ENCODE peak calls at places on chromosomes 2 and 18, in four cellular contexts. One of them, this sample, is unnamed.

GRCh38 chr2:241842620-241843211 is 16.0 kb downstream of the PDCD1 start:
- DNase-seq in kidney epithelial cell: no peak
- DNase-seq in body of pancreas: peak
- DNase-seq in CD8-positive, alpha-beta T cell: peak
- DNase-seq in this sample: peak

GRCh38 chr2:46414701-46415100 is 64.7 kb upstream of the TMEM247 start:
- DNase-seq in CD8-positive, alpha-beta T cell: no peak
- DNase-seq in body of pancreas: no peak
- DNase-seq in kidney epithelial cell: no peak
- DNase-seq in this sample: no peak

GRCh38 chr2:99217929-99218501 is 37.0 kb downstream of the MRPL30 start:
- DNase-seq in kidney epithelial cell: no peak
- DNase-seq in CD8-positive, alpha-beta T cell: no peak
- DNase-seq in body of pancreas: no peak
- DNase-seq in this sample: no peak

GRCh38 chr18:75226956-75227316 is 16.3 kb downstream of the TSHZ1 start:
- DNase-seq in body of pancreas: no peak
- DNase-seq in kidney epithelial cell: no peak
- DNase-seq in CD8-positive, alpha-beta T cell: no peak
- DNase-seq in this sample: no peak

GRCh38 chr2:132597166-132597565 is 72.8 kb downstream of the LYPD1 start:
- DNase-seq in kidney epithelial cell: no peak
- DNase-seq in CD8-positive, alpha-beta T cell: peak
- DNase-seq in body of pancreas: no peak
- DNase-seq in this sample: no peak

GRCh38 chr18:23106575-23106974 is 28.7 kb upstream of the CABLES1 start:
- DNase-seq in CD8-positive, alpha-beta T cell: no peak
- DNase-seq in kidney epithelial cell: peak
- DNase-seq in body of pancreas: no peak
- DNase-seq in this sample: no peak

GRCh38 chr2:211390506-211390905 is 834.1 kb downstream of the CPS1 start:
- DNase-seq in kidney epithelial cell: no peak
- DNase-seq in CD8-positive, alpha-beta T cell: no peak
- DNase-seq in body of pancreas: no peak
- DNase-seq in this sample: no peak

GRCh38 chr2:176072951-176073904 is 10.5 kb downstream of the EVX2 start:
- DNase-seq in kidney epithelial cell: no peak
- DNase-seq in body of pancreas: no peak
- DNase-seq in CD8-positive, alpha-beta T cell: no peak
- DNase-seq in this sample: no peak

GRCh38 chr2:60296219-60296955 is 257.1 kb downstream of the BCL11A start:
- DNase-seq in body of pancreas: no peak
- DNase-seq in CD8-positive, alpha-beta T cell: no peak
- DNase-seq in kidney epithelial cell: no peak
- DNase-seq in this sample: no peak

GRCh38 chr18:23835076-23835475 is 145.8 kb downstream of the LAMA3 start:
- DNase-seq in kidney epithelial cell: no peak
- DNase-seq in body of pancreas: no peak
- DNase-seq in CD8-positive, alpha-beta T cell: no peak
- DNase-seq in this sample: no peak

DNA sequence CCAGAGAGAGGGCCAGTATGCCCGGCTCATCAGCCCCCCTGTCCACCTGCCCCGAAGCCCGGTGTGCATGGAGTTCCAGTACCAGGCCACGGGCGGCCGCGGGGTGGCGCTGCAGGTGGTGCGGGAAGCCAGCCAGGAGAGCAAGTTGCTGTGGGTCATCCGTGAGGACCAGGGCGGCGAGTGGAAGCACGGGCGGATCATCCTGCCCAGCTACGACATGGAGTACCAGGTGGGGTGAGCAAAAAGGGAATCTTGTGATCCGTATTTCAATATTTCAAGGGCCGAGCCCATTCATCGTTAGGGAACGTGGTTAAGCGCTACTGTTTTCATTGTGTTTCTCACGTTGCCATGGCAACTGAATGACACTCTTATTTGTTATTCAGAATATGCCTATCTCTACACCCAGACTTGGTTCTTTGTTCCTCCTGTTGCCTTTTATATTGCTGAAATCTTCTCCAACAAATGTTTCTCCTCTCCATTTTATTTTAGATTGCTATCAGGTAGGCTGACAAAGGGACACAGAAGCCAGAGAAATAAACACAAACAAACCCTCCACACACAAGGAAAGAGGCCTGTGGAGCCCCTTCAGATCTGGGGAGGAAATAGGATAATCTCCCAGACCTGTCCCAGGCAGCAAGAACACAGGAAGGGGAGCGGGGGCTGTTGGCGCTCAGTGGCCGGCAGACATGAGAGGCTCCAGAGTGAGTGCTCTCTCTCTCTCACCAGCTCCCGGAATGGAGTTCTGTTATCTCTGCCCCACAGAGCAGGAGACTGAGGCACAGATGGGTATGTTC is 81.6 kb downstream of the NRP2 start:
- DNase-seq in body of pancreas: peak
- DNase-seq in kidney epithelial cell: no peak
- DNase-seq in CD8-positive, alpha-beta T cell: no peak
- DNase-seq in this sample: peak
- TF ChIP-seq CTCF in body of pancreas: no peak
- TF ChIP-seq CTCF in kidney epithelial cell: peak
- TF ChIP-seq CTCF in CD8-positive, alpha-beta T cell: no peak
- TF ChIP-seq CTCF in this sample: no peak

GRCh38 chr18:21632393-21632792 is 20.3 kb downstream of the SNRPD1 start:
- DNase-seq in kidney epithelial cell: no peak
- DNase-seq in body of pancreas: no peak
- DNase-seq in CD8-positive, alpha-beta T cell: no peak
- DNase-seq in this sample: no peak
- TF ChIP-seq CTCF in kidney epithelial cell: no peak
- TF ChIP-seq CTCF in body of pancreas: no peak
- TF ChIP-seq CTCF in CD8-positive, alpha-beta T cell: no peak
- TF ChIP-seq CTCF in this sample: no peak

GRCh38 chr2:86211033-86211795 is 12.0 kb downstream of the MRPL35 start:
- DNase-seq in body of pancreas: no peak
- DNase-seq in kidney epithelial cell: no peak
- DNase-seq in CD8-positive, alpha-beta T cell: no peak
- DNase-seq in this sample: no peak
- TF ChIP-seq CTCF in body of pancreas: no peak
- TF ChIP-seq CTCF in kidney epithelial cell: no peak
- TF ChIP-seq CTCF in CD8-positive, alpha-beta T cell: no peak
- TF ChIP-seq CTCF in this sample: no peak

GRCh38 chr2:115738138-115738537 is 1295.7 kb downstream of the DPP10 start:
- DNase-seq in kidney epithelial cell: no peak
- DNase-seq in CD8-positive, alpha-beta T cell: no peak
- DNase-seq in body of pancreas: no peak
- DNase-seq in this sample: no peak

GRCh38 chr2:115739574-115739973 is 1297.1 kb downstream of the DPP10 start:
- DNase-seq in kidney epithelial cell: no peak
- DNase-seq in body of pancreas: peak
- DNase-seq in CD8-positive, alpha-beta T cell: no peak
- DNase-seq in this sample: no peak
- TF ChIP-seq CTCF in kidney epithelial cell: peak
- TF ChIP-seq CTCF in body of pancreas: no peak
- TF ChIP-seq CTCF in CD8-positive, alpha-beta T cell: no peak
- TF ChIP-seq CTCF in this sample: no peak

DNA sequence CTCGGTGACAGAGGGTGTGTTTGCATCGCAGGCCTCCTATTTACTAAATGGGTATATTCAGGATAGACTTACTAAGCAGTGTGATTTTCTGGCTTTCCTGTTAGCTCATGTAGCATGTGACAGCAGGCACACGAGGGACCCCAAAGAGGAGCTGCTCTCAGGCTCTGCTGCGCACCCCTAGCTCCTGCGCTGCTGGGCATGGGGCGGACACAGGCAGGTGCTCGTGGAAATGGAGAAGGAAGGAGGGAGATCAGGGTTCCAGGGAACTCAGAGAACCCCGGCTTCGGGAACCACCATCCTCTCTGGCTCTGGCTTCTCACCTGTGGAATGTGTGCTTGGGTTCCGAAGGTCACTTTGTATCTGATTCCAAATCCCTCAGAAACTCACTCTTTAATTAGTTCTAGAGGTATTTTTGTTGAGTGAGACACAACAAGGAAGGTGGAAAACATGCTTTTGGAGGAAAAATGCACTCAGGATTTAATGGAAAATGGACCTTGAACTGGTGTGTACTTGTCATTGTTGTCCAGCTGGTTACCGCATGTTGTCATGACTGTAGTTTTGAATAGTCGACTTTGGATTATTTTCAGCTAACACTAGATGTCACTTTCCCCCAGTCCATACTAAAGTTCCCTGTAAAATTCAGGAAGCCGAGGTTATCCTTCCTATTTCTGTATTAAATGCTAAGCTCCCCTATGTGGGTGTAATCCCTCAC is 3.5 kb downstream of the SNTG2 start:
- DNase-seq in kidney epithelial cell: no peak
- DNase-seq in body of pancreas: no peak
- DNase-seq in CD8-positive, alpha-beta T cell: no peak
- DNase-seq in this sample: no peak
- TF ChIP-seq CTCF in kidney epithelial cell: peak
- TF ChIP-seq CTCF in body of pancreas: no peak
- TF ChIP-seq CTCF in CD8-positive, alpha-beta T cell: no peak
- TF ChIP-seq CTCF in this sample: no peak

DNA sequence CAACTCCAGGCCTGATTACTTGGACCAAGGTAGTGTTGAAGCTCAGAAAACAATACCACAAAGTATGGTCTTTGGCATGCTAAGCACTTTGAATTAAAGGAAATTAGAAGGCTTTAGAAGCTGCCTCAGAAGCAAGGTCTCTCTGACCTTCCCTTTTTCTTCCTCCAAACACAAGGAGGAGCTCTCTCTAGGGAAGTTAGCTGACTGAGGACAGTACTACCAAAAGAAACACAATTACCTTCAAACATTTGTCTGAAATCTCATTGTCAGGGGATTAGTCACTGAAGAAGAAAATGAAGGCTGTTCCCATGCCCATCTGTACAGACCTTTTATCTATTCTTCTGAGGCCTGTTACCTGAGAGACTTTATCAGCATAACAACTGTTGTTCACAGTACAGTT is 279.3 kb downstream of the CDH20 start:
- DNase-seq in kidney epithelial cell: no peak
- DNase-seq in body of pancreas: no peak
- DNase-seq in CD8-positive, alpha-beta T cell: no peak
- DNase-seq in this sample: no peak
- TF ChIP-seq CTCF in kidney epithelial cell: no peak
- TF ChIP-seq CTCF in body of pancreas: no peak
- TF ChIP-seq CTCF in CD8-positive, alpha-beta T cell: no peak
- TF ChIP-seq CTCF in this sample: no peak

GRCh38 chr18:903703-904102 is 968 bp upstream of the ADCYAP1 start:
- DNase-seq in body of pancreas: peak
- DNase-seq in CD8-positive, alpha-beta T cell: no peak
- DNase-seq in kidney epithelial cell: peak
- DNase-seq in this sample: peak

GRCh38 chr18:905948-906415 is 1.3 kb downstream of the ADCYAP1 start:
- DNase-seq in CD8-positive, alpha-beta T cell: no peak
- DNase-seq in body of pancreas: no peak
- DNase-seq in kidney epithelial cell: no peak
- DNase-seq in this sample: no peak

GRCh38 chr18:905307-905947 is 756 bp downstream of the ADCYAP1 start:
- DNase-seq in kidney epithelial cell: no peak
- DNase-seq in CD8-positive, alpha-beta T cell: no peak
- DNase-seq in body of pancreas: no peak
- DNase-seq in this sample: no peak

GRCh38 chr18:902179-902718 is 2.4 kb upstream of the ADCYAP1 start:
- DNase-seq in kidney epithelial cell: no peak
- DNase-seq in body of pancreas: no peak
- DNase-seq in CD8-positive, alpha-beta T cell: no peak
- DNase-seq in this sample: no peak

DNA sequence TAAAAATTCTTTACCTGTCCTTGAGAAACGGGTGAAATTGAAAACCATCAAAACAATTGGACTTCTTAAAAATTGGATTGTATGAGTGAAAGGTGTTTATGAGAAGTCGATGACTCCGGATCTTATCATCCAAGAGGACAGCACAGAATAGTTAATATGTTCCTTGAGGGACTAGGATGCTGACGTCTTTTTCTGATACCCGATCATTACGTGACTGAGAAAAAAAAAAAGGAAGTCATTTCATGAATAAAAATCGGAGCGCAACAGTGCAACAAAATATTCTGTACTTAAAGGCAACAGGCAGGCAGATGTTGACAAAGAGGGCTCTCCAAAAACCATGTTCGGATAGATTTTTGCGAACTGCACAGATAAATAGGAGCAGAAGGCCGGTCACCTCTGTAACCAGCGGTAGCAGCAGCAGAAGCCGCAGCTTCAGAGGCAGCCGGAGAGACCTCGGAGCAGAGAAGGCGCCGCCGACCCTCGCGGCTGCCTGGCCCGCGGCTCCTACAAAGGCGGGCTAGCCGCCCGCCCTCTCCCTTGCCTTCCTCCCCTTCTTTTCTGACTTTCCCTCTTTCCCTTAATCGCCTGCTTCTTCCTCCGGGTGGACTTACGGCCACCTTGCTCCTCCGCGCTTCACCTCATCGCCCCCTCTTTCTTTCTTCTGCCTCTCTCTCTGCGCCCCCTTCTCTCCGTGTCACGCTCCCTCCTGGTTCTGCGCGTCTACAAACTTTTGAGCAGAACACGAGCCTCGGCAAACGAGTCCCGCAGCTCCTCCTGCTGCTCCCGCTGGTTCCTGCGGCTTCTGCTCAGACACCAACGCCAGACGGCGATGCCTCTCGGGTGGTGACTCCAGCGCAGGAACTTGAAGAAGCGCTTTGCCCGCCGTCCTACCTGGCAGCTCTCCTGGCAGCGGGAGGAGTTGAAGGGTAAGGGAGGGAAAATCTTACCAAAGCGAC is at the start of gene ADCYAP1:
- DNase-seq in kidney epithelial cell: no peak
- DNase-seq in body of pancreas: peak
- DNase-seq in CD8-positive, alpha-beta T cell: no peak
- DNase-seq in this sample: no peak
- TF ChIP-seq CTCF in kidney epithelial cell: no peak
- TF ChIP-seq CTCF in body of pancreas: no peak
- TF ChIP-seq CTCF in CD8-positive, alpha-beta T cell: no peak
- TF ChIP-seq CTCF in this sample: no peak

GRCh38 chr2:106107509-106108131 is 86.5 kb downstream of the UXS1 start:
- DNase-seq in body of pancreas: no peak
- DNase-seq in kidney epithelial cell: no peak
- DNase-seq in CD8-positive, alpha-beta T cell: no peak
- DNase-seq in this sample: no peak

GRCh38 chr2:106108791-106109190 is 85.3 kb downstream of the UXS1 start:
- DNase-seq in kidney epithelial cell: no peak
- DNase-seq in CD8-positive, alpha-beta T cell: no peak
- DNase-seq in body of pancreas: no peak
- DNase-seq in this sample: no peak

GRCh38 chr2:106109675-106110074 is 84.4 kb downstream of the UXS1 start:
- DNase-seq in kidney epithelial cell: no peak
- DNase-seq in body of pancreas: no peak
- DNase-seq in CD8-positive, alpha-beta T cell: no peak
- DNase-seq in this sample: no peak

GRCh38 chr2:106106627-106107508 is 87.2 kb downstream of the UXS1 start:
- DNase-seq in body of pancreas: no peak
- DNase-seq in CD8-positive, alpha-beta T cell: no peak
- DNase-seq in kidney epithelial cell: no peak
- DNase-seq in this sample: no peak

DNA sequence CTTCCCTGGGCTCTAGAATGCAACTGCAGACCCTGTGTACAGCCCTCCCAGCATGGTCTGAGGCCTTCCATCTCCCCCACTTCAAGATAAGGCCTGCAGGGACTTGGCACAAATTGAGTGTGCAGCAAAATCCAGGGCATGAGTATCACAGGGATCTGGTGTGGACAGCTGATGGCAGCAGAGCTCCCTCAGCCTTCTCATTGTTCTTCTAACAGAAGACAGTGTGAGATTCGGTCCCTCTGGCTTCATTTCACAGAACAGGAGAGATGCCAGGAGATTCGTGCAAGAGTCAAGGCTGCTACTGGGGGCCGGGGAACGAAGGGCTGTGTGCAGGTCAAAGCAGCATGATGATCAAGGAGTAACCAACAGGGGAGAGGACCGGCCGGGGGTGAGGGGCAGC is 85.8 kb downstream of the UXS1 start:
- DNase-seq in body of pancreas: no peak
- DNase-seq in CD8-positive, alpha-beta T cell: no peak
- DNase-seq in kidney epithelial cell: no peak
- DNase-seq in this sample: no peak
- TF ChIP-seq CTCF in body of pancreas: no peak
- TF ChIP-seq CTCF in CD8-positive, alpha-beta T cell: no peak
- TF ChIP-seq CTCF in kidney epithelial cell: peak
- TF ChIP-seq CTCF in this sample: no peak